ENCODE peak calls at places on chromosome 20, in five cellular contexts. One of them, this sample, is unnamed.

GRCh38 chr20:62405108-62405980 is 1.7 kb downstream of the CABLES2 start:
- DNase-seq in fibroblast of lung: peak; percentile 73
- DNase-seq in H9: peak; percentile 72
- DNase-seq in HCT116: no peak
- DNase-seq in GM20000: no peak
- DNase-seq in this sample: peak; percentile 78

GRCh38 chr20:28562510-28562898 is 2695.0 kb upstream of the DEFB115 start:
- DNase-seq in fibroblast of lung: peak; percentile 54
- DNase-seq in H9: no peak
- DNase-seq in HCT116: no peak
- DNase-seq in GM20000: no peak
- DNase-seq in this sample: no peak

GRCh38 chr20:44050327-44050726 is 135.7 kb downstream of the TOX2 start:
- DNase-seq in fibroblast of lung: no peak
- DNase-seq in H9: no peak
- DNase-seq in HCT116: no peak
- DNase-seq in GM20000: no peak
- DNase-seq in this sample: no peak

GRCh38 chr20:47150403-47151152 is 205.9 kb downstream of the ZMYND8 start:
- DNase-seq in fibroblast of lung: peak; percentile 72
- DNase-seq in H9: peak; percentile 91
- DNase-seq in HCT116: peak; percentile 75
- DNase-seq in GM20000: peak; percentile 40
- DNase-seq in this sample: peak; percentile 79

GRCh38 chr20:61949714-61950630 is 115.7 kb downstream of the TAF4 start:
- DNase-seq in fibroblast of lung: no peak
- DNase-seq in H9: no peak
- DNase-seq in HCT116: no peak
- DNase-seq in GM20000: no peak
- DNase-seq in this sample: no peak

GRCh38 chr20:58310291-58310782 is 822 bp downstream of the RAB22A start:
- DNase-seq in fibroblast of lung: peak; percentile 16
- DNase-seq in H9: no peak
- DNase-seq in HCT116: no peak
- DNase-seq in GM20000: peak; percentile 19
- DNase-seq in this sample: no peak

GRCh38 chr20:50366270-50367103 is 143.7 kb upstream of the PTPN1 start:
- DNase-seq in fibroblast of lung: peak; percentile 95
- DNase-seq in H9: no peak
- DNase-seq in HCT116: no peak
- DNase-seq in GM20000: no peak
- DNase-seq in this sample: no peak

GRCh38 chr20:6008254-6008653 is 45.6 kb downstream of the LRRN4 start:
- DNase-seq in fibroblast of lung: peak; percentile 97
- DNase-seq in H9: no peak
- DNase-seq in HCT116: no peak
- DNase-seq in GM20000: no peak
- DNase-seq in this sample: no peak

GRCh38 chr20:31833130-31833930 is 12.1 kb downstream of the FOXS1 start:
- DNase-seq in fibroblast of lung: peak; percentile 43
- DNase-seq in H9: peak; percentile 94
- DNase-seq in HCT116: peak; percentile 36
- DNase-seq in GM20000: peak; percentile 81
- DNase-seq in this sample: peak; percentile 100

GRCh38 chr20:37615507-37616425 is 78.1 kb upstream of the CTNNBL1 start:
- DNase-seq in fibroblast of lung: peak; percentile 25
- DNase-seq in H9: peak; percentile 69
- DNase-seq in HCT116: peak; percentile 46
- DNase-seq in GM20000: peak; percentile 60
- DNase-seq in this sample: peak; percentile 75
- TF ChIP-seq CTCF in fibroblast of lung: peak; percentile 59
- TF ChIP-seq CTCF in H9: peak; percentile 77
- TF ChIP-seq CTCF in HCT116: peak; percentile 14
- TF ChIP-seq CTCF in GM20000: peak; percentile 35
- TF ChIP-seq CTCF in this sample: peak; percentile 95

GRCh38 chr20:24148372-24148771 is 159.8 kb upstream of the GGTLC1 start:
- DNase-seq in fibroblast of lung: no peak
- DNase-seq in H9: no peak
- DNase-seq in HCT116: no peak
- DNase-seq in GM20000: no peak
- DNase-seq in this sample: no peak

GRCh38 chr20:24150406-24150805 is 161.8 kb upstream of the GGTLC1 start:
- DNase-seq in fibroblast of lung: no peak
- DNase-seq in H9: no peak
- DNase-seq in HCT116: no peak
- DNase-seq in GM20000: no peak
- DNase-seq in this sample: no peak

GRCh38 chr20:24151621-24152020 is 163.0 kb upstream of the GGTLC1 start:
- DNase-seq in fibroblast of lung: no peak
- DNase-seq in H9: no peak
- DNase-seq in HCT116: no peak
- DNase-seq in GM20000: no peak
- DNase-seq in this sample: no peak

GRCh38 chr20:24149175-24149574 is 160.6 kb upstream of the GGTLC1 start:
- DNase-seq in fibroblast of lung: no peak
- DNase-seq in H9: no peak
- DNase-seq in HCT116: no peak
- DNase-seq in GM20000: no peak
- DNase-seq in this sample: no peak

GRCh38 chr20:24149881-24150307 is 161.3 kb upstream of the GGTLC1 start:
- DNase-seq in fibroblast of lung: no peak
- DNase-seq in H9: peak; percentile 80
- DNase-seq in HCT116: no peak
- DNase-seq in GM20000: no peak
- DNase-seq in this sample: peak; percentile 66
- TF ChIP-seq CTCF in fibroblast of lung: no peak
- TF ChIP-seq CTCF in H9: peak; percentile 72
- TF ChIP-seq CTCF in HCT116: no peak
- TF ChIP-seq CTCF in GM20000: no peak
- TF ChIP-seq CTCF in this sample: peak; percentile 45

DNA sequence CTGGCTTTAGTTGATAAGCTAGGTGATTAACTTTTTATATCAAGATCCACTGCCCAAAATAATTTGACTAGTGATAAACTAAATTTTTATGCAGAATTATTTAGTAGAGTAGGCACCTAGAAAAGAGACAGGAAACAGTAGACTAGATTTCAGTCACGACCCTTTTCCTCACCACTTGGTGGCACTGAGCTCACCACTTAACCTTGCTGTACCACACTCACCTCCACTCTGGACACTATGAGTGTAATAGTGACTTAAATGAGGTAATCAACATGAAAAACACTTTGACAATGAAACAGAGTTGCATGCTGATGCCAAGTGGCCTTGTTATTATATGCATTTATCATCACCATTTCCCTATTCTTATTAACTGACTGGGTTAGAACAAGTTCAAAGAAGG is 730.4 kb downstream of the KIF16B start:
- DNase-seq in fibroblast of lung: no peak
- DNase-seq in H9: no peak
- DNase-seq in HCT116: no peak
- DNase-seq in GM20000: peak; percentile 7
- DNase-seq in this sample: no peak
- TF ChIP-seq CTCF in fibroblast of lung: no peak
- TF ChIP-seq CTCF in H9: peak; percentile 49
- TF ChIP-seq CTCF in HCT116: no peak
- TF ChIP-seq CTCF in GM20000: peak; percentile 13
- TF ChIP-seq CTCF in this sample: no peak

GRCh38 chr20:32995802-32996201 is 8.4 kb downstream of the SUN5 start:
- DNase-seq in fibroblast of lung: no peak
- DNase-seq in H9: no peak
- DNase-seq in HCT116: no peak
- DNase-seq in GM20000: no peak
- DNase-seq in this sample: no peak
- TF ChIP-seq CTCF in fibroblast of lung: no peak
- TF ChIP-seq CTCF in H9: peak; percentile 68
- TF ChIP-seq CTCF in HCT116: peak; percentile 3
- TF ChIP-seq CTCF in GM20000: no peak
- TF ChIP-seq CTCF in this sample: no peak

GRCh38 chr20:38116409-38117165 is 48.5 kb downstream of the TGM2 start:
- DNase-seq in fibroblast of lung: no peak
- DNase-seq in H9: no peak
- DNase-seq in HCT116: no peak
- DNase-seq in GM20000: no peak
- DNase-seq in this sample: no peak

GRCh38 chr20:38114353-38114791 is 50.7 kb downstream of the TGM2 start:
- DNase-seq in fibroblast of lung: peak; percentile 58
- DNase-seq in H9: no peak
- DNase-seq in HCT116: no peak
- DNase-seq in GM20000: no peak
- DNase-seq in this sample: no peak

GRCh38 chr20:38113401-38114325 is 51.4 kb downstream of the TGM2 start:
- DNase-seq in fibroblast of lung: peak; percentile 26
- DNase-seq in H9: peak; percentile 79
- DNase-seq in HCT116: peak; percentile 27
- DNase-seq in GM20000: no peak
- DNase-seq in this sample: no peak

GRCh38 chr20:38115896-38116295 is 49.2 kb downstream of the TGM2 start:
- DNase-seq in fibroblast of lung: no peak
- DNase-seq in H9: no peak
- DNase-seq in HCT116: no peak
- DNase-seq in GM20000: no peak
- DNase-seq in this sample: no peak

DNA sequence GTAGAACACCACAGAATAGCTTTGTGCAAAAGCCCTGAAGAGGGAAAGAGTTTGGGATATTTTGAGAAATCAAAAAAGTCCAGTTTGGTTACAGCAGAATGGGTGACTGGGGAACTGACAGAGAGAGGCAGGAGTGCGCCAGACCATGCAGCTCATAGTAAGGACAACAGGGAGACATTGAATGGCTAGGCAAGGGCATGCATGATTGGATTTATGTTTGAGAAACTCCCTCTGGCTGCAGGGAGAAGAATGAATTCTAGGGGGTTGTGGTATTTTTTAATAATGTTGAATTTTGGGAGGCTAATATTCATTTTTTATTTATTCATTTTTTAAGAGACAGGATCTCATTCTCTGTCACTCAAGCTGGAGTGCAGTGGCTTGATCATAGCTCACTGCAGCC is 49.9 kb downstream of the TGM2 start:
- DNase-seq in fibroblast of lung: no peak
- DNase-seq in H9: no peak
- DNase-seq in HCT116: no peak
- DNase-seq in GM20000: no peak
- DNase-seq in this sample: no peak
- TF ChIP-seq CTCF in fibroblast of lung: no peak
- TF ChIP-seq CTCF in H9: peak; percentile 22
- TF ChIP-seq CTCF in HCT116: peak; percentile 24
- TF ChIP-seq CTCF in GM20000: no peak
- TF ChIP-seq CTCF in this sample: no peak

GRCh38 chr20:13819885-13820645 is 35.2 kb downstream of the NDUFAF5 start:
- DNase-seq in fibroblast of lung: peak; percentile 49
- DNase-seq in H9: peak; percentile 38
- DNase-seq in HCT116: peak; percentile 42
- DNase-seq in GM20000: peak; percentile 58
- DNase-seq in this sample: peak; percentile 19
- TF ChIP-seq CTCF in fibroblast of lung: peak; percentile 14
- TF ChIP-seq CTCF in H9: peak; percentile 75
- TF ChIP-seq CTCF in HCT116: peak; percentile 47
- TF ChIP-seq CTCF in GM20000: peak; percentile 16
- TF ChIP-seq CTCF in this sample: peak; percentile 88

GRCh38 chr20:1798982-1799381 is 96.2 kb upstream of the SIRPA start:
- DNase-seq in fibroblast of lung: no peak
- DNase-seq in H9: no peak
- DNase-seq in HCT116: no peak
- DNase-seq in GM20000: no peak
- DNase-seq in this sample: no peak

GRCh38 chr20:1801551-1801950 is 93.7 kb upstream of the SIRPA start:
- DNase-seq in fibroblast of lung: no peak
- DNase-seq in H9: no peak
- DNase-seq in HCT116: no peak
- DNase-seq in GM20000: no peak
- DNase-seq in this sample: no peak

GRCh38 chr20:1802385-1803215 is 92.6 kb upstream of the SIRPA start:
- DNase-seq in fibroblast of lung: peak; percentile 70
- DNase-seq in H9: peak; percentile 81
- DNase-seq in HCT116: no peak
- DNase-seq in GM20000: peak; percentile 81
- DNase-seq in this sample: peak; percentile 80

GRCh38 chr20:1800180-1800579 is 95.0 kb upstream of the SIRPA start:
- DNase-seq in fibroblast of lung: no peak
- DNase-seq in H9: no peak
- DNase-seq in HCT116: no peak
- DNase-seq in GM20000: no peak
- DNase-seq in this sample: no peak

DNA sequence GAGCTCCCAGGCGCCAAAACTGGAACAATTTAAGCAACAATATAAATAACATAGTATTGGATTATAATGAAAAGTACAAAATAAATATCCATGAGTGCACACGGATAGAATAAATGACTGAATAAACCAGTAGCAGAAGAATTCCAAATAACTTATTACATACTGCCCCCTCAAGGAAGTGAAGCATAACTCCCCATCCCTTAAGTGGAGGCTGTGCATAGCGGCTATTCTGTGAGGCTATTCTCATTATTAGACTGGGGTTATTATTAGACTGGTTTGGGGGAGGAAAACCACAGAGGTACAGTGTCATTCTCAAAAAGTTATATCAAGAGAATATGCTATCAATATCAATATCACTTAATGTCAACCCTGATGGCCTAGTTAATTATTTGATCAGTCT is 94.4 kb upstream of the SIRPA start:
- DNase-seq in fibroblast of lung: peak; percentile 65
- DNase-seq in H9: no peak
- DNase-seq in HCT116: no peak
- DNase-seq in GM20000: no peak
- DNase-seq in this sample: no peak
- TF ChIP-seq CTCF in fibroblast of lung: peak; percentile 41
- TF ChIP-seq CTCF in H9: peak; percentile 47
- TF ChIP-seq CTCF in HCT116: peak; percentile 40
- TF ChIP-seq CTCF in GM20000: no peak
- TF ChIP-seq CTCF in this sample: peak; percentile 37

GRCh38 chr20:40966103-40966502 is 62.5 kb upstream of the TOP1 start:
- DNase-seq in fibroblast of lung: no peak
- DNase-seq in H9: peak; percentile 67
- DNase-seq in HCT116: no peak
- DNase-seq in GM20000: no peak
- DNase-seq in this sample: no peak
- TF ChIP-seq CTCF in fibroblast of lung: peak; percentile 36
- TF ChIP-seq CTCF in H9: peak; percentile 71
- TF ChIP-seq CTCF in HCT116: no peak
- TF ChIP-seq CTCF in GM20000: no peak
- TF ChIP-seq CTCF in this sample: peak; percentile 63

DNA sequence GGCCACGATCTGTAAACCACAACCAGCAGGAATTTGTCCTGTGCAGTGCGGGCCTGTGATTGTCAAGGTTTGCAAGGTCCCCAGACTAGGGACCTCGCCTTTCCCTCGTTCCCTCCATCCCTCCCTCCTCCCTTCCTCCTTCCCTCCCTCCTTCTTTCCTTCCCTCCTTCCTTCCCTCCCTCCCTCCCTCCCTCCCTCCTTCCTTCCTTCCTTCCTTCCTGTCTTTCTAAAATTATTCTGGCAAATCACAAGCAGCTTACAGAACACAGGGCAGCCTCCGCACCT is 205.2 kb upstream of the RIN2 start:
- DNase-seq in fibroblast of lung: no peak
- DNase-seq in H9: no peak
- DNase-seq in HCT116: no peak
- DNase-seq in GM20000: no peak
- DNase-seq in this sample: no peak
- TF ChIP-seq CTCF in fibroblast of lung: no peak
- TF ChIP-seq CTCF in H9: no peak
- TF ChIP-seq CTCF in HCT116: no peak
- TF ChIP-seq CTCF in GM20000: no peak
- TF ChIP-seq CTCF in this sample: no peak